ENCODE peak calls at places on chromosomes 13 and 19, in six cellular contexts. J is pancreas, F is gastrocnemius medialis, Q is lung, H is psoas muscle, A is hepatocyte. C is an unnamed sample. For H3K4me1, the result is how much of the 10 kb centered on the place peaks cover.

GRCh38 chr13:94494021-94494420 is 14.5 kb upstream of the DCT start:
- DNase-seq in J (no peak), F (no peak), Q (no peak), H (no peak), A (no peak), C (no peak)

GRCh38 chr13:24693862-24694471 is 13.8 kb downstream of the ATP12A start:
- DNase-seq in J (no peak), F (peak), Q (peak), H (no peak), A (peak), C (no peak)

GRCh38 chr13:113748101-113748861 is 10.7 kb upstream of the TMEM255B start:
- DNase-seq in J (peak), F (peak), Q (no peak), H (no peak), A (no peak), C (no peak)

GRCh38 chr13:50969691-50970090 is 60.1 kb downstream of the RNASEH2B start:
- DNase-seq in J (no peak), F (no peak), Q (no peak), H (no peak), A (peak), C (no peak)

GRCh38 chr19:38039966-38040365 is 133.0 kb downstream of the SIPA1L3 start:
- DNase-seq in J (no peak), F (no peak), Q (no peak), H (no peak), A (no peak), C (no peak)

GRCh38 chr13:74450976-74451375 is 316.8 kb upstream of the KLF12 start:
- DNase-seq in J (no peak), F (no peak), Q (no peak), H (no peak), A (no peak), C (no peak)

GRCh38 chr13:35771898-35772297 is 295.4 kb upstream of the MAB21L1 start:
- DNase-seq in J (no peak), F (no peak), Q (no peak), H (no peak), A (no peak), C (no peak)

GRCh38 chr19:46999377-46999776 is 20.3 kb upstream of the NPAS1 start:
- DNase-seq in J (no peak), F (no peak), Q (no peak), H (no peak), A (no peak), C (no peak)

GRCh38 chr19:13010038-13010991 is 15.0 kb downstream of the NFIX start:
- DNase-seq in J (no peak), F (no peak), Q (no peak), H (peak), A (no peak), C (peak)

GRCh38 chr19:47658431-47659383 is 49.8 kb downstream of the BICRA start:
- DNase-seq in J (no peak), F (no peak), Q (no peak), H (no peak), A (peak), C (no peak)

GRCh38 chr19:57056972-57057371 is 62.8 kb upstream of the USP29 start:
- DNase-seq in J (no peak), F (no peak), Q (no peak), H (peak), A (no peak), C (no peak)

GRCh38 chr13:28819046-28819747 is 942 bp upstream of the MTUS2 start:
- DNase-seq in J (no peak), F (no peak), Q (no peak), H (no peak), A (peak), C (no peak)
- H3K4me3 ChIP-seq in J (no peak), F (no peak), Q (no peak), H (no peak), A (peak), C (peak)

DNA sequence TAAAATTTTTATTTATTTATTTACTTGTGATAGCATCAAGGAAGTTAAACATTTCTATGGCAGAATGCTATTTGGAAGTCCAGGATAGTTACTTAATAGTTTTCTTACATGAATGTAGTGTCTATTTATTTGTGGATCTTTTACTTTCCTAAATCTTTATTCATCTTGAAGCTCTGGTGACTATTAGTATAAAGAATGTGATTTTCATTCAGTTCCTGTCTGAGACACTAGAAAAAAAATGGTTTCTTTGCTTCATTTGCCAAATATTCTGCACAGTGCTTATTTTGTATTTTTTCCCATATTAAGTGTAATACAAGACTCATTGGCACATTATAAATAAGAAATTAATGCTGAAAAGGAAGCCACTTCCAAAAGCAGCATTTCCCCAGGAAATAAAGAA is 109.9 kb downstream of the POSTN start:
- DNase-seq in J (no peak), F (no peak), Q (no peak), H (no peak), A (no peak), C (no peak)
- H3K4me1 ChIP-seq in J (under half), F (under half), Q (under half), H (under half), A (under half), C (under half)

DNA sequence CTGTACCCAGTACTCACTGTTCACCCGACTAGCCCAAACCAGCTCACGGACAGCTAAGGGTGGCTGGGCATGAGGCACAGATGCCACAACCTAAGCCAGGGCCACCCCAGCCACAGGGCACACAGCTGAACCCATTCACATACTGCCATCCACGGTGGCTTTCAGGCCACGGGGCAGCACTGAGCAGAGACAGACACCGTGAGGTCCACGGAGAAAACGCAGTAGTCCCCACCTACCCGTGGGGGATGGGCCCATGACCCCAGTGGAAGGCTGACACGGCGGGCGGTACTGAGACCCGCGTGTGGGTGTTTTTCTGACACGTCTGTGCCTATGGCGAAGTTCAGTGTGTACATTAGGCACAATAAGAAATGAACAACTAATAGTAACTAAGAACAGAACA is 25.5 kb downstream of the IZUMO4 start:
- DNase-seq in J (no peak), F (no peak), Q (no peak), H (no peak), A (no peak), C (no peak)
- H3K4me3 ChIP-seq in J (no peak), F (no peak), Q (no peak), H (no peak), A (no peak), C (no peak)

DNA sequence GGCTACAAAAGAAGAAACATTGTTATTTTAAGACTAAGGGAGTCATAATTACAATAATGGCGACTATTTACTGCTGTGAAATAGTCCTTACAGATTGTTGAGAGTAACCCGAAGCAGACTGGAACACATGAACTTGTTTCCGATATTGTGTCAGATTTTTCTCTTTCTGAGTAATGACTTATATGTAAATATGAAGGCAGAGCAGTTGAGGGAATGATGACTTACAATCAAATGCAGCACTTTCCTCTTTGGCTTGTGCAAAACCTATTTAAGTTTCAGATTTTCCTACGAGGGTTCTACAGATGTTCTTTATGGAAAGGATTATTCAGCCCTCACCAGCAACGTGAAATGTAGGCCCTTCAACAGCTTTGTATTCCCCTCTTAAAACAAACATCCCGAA is 198.6 kb downstream of the RGCC start:
- DNase-seq in J (no peak), F (no peak), Q (no peak), H (no peak), A (no peak), C (no peak)
- H3K4me1 ChIP-seq in J (under half), F (under half), Q (under half), H (under half), A (under half), C (under half)

C was measured in right atrium auricular region.